ENCODE peak calls at places on chromosomes 16 and 17, in six cellular contexts. One of them, this sample, is unnamed.

GRCh38 chr16:24838554-24839266 is 7.1 kb upstream of the SLC5A11 start:
- DNase-seq in mammary epithelial cell: peak; percentile 30
- DNase-seq in endothelial cell of umbilical vein: peak; percentile 91
- DNase-seq in keratinocyte: no peak
- DNase-seq in neural progenitor cell: no peak
- DNase-seq in HCT116: no peak
- DNase-seq in this sample: peak; percentile 14

GRCh38 chr17:69684251-69684650 is 269.8 kb downstream of the MAP2K6 start:
- DNase-seq in keratinocyte: no peak
- DNase-seq in neural progenitor cell: no peak
- DNase-seq in mammary epithelial cell: no peak
- DNase-seq in endothelial cell of umbilical vein: no peak
- DNase-seq in HCT116: no peak
- DNase-seq in this sample: no peak

GRCh38 chr17:17987901-17988300 is 15.2 kb downstream of the DRC3 start:
- DNase-seq in keratinocyte: no peak
- DNase-seq in endothelial cell of umbilical vein: no peak
- DNase-seq in HCT116: no peak
- DNase-seq in mammary epithelial cell: no peak
- DNase-seq in neural progenitor cell: no peak
- DNase-seq in this sample: no peak

GRCh38 chr17:76155988-76156661 is 15.1 kb upstream of the FOXJ1 start:
- DNase-seq in HCT116: no peak
- DNase-seq in neural progenitor cell: no peak
- DNase-seq in endothelial cell of umbilical vein: no peak
- DNase-seq in mammary epithelial cell: no peak
- DNase-seq in keratinocyte: no peak
- DNase-seq in this sample: no peak

GRCh38 chr17:6940186-6940649 is 55.6 kb upstream of the ALOX12 start:
- DNase-seq in mammary epithelial cell: no peak
- DNase-seq in HCT116: no peak
- DNase-seq in neural progenitor cell: no peak
- DNase-seq in keratinocyte: no peak
- DNase-seq in endothelial cell of umbilical vein: no peak
- DNase-seq in this sample: peak; percentile 80

GRCh38 chr16:69775535-69775934 is 13.4 kb downstream of the WWP2 start:
- DNase-seq in endothelial cell of umbilical vein: no peak
- DNase-seq in mammary epithelial cell: no peak
- DNase-seq in neural progenitor cell: no peak
- DNase-seq in keratinocyte: no peak
- DNase-seq in HCT116: no peak
- DNase-seq in this sample: no peak

GRCh38 chr16:73253922-73254480 is 206.1 kb upstream of the ZFHX3 start:
- DNase-seq in endothelial cell of umbilical vein: no peak
- DNase-seq in mammary epithelial cell: no peak
- DNase-seq in keratinocyte: no peak
- DNase-seq in neural progenitor cell: no peak
- DNase-seq in HCT116: no peak
- DNase-seq in this sample: no peak

GRCh38 chr17:67435122-67435521 is 58.0 kb downstream of the PITPNC1 start:
- DNase-seq in neural progenitor cell: no peak
- DNase-seq in mammary epithelial cell: no peak
- DNase-seq in HCT116: no peak
- DNase-seq in keratinocyte: no peak
- DNase-seq in endothelial cell of umbilical vein: no peak
- DNase-seq in this sample: peak; percentile 40

GRCh38 chr16:11401161-11402050 is 56.1 kb downstream of the RMI2 start:
- DNase-seq in keratinocyte: no peak
- DNase-seq in mammary epithelial cell: peak; percentile 25
- DNase-seq in endothelial cell of umbilical vein: no peak
- DNase-seq in HCT116: no peak
- DNase-seq in neural progenitor cell: no peak
- DNase-seq in this sample: no peak

GRCh38 chr16:73172621-73173312 is 124.8 kb upstream of the ZFHX3 start:
- DNase-seq in HCT116: no peak
- DNase-seq in neural progenitor cell: peak; percentile 52
- DNase-seq in mammary epithelial cell: peak; percentile 42
- DNase-seq in endothelial cell of umbilical vein: peak; percentile 98
- DNase-seq in keratinocyte: no peak
- DNase-seq in this sample: peak; percentile 88

GRCh38 chr16:87464691-87465300 is 28.0 kb downstream of the ZCCHC14 start:
- DNase-seq in keratinocyte: no peak
- DNase-seq in HCT116: no peak
- DNase-seq in mammary epithelial cell: no peak
- DNase-seq in neural progenitor cell: no peak
- DNase-seq in endothelial cell of umbilical vein: no peak
- DNase-seq in this sample: no peak

GRCh38 chr17:63842173-63842539 is 329 bp downstream of the SMARCD2 start:
- DNase-seq in mammary epithelial cell: no peak
- DNase-seq in keratinocyte: no peak
- DNase-seq in HCT116: no peak
- DNase-seq in endothelial cell of umbilical vein: peak; percentile 44
- DNase-seq in neural progenitor cell: no peak
- DNase-seq in this sample: no peak

GRCh38 chr17:33291248-33292183 is 1.6 kb downstream of the ASIC2 start:
- DNase-seq in keratinocyte: no peak
- DNase-seq in HCT116: no peak
- DNase-seq in endothelial cell of umbilical vein: peak; percentile 22
- DNase-seq in neural progenitor cell: peak; percentile 77
- DNase-seq in mammary epithelial cell: peak; percentile 31
- DNase-seq in this sample: peak; percentile 81
- TF ChIP-seq EZH2 in keratinocyte: peak; percentile 76
- TF ChIP-seq EZH2 in HCT116: no peak
- TF ChIP-seq EZH2 in endothelial cell of umbilical vein: peak; percentile 85
- TF ChIP-seq EZH2 in neural progenitor cell: peak; percentile 66
- TF ChIP-seq EZH2 in mammary epithelial cell: no peak
- TF ChIP-seq EZH2 in this sample: no peak

GRCh38 chr17:46837521-46837920 is 13.9 kb upstream of the WNT9B start:
- DNase-seq in HCT116: no peak
- DNase-seq in keratinocyte: no peak
- DNase-seq in endothelial cell of umbilical vein: no peak
- DNase-seq in mammary epithelial cell: no peak
- DNase-seq in neural progenitor cell: no peak
- DNase-seq in this sample: no peak

GRCh38 chr17:46839211-46839610 is 12.2 kb upstream of the WNT9B start:
- DNase-seq in keratinocyte: no peak
- DNase-seq in endothelial cell of umbilical vein: no peak
- DNase-seq in mammary epithelial cell: no peak
- DNase-seq in HCT116: no peak
- DNase-seq in neural progenitor cell: no peak
- DNase-seq in this sample: no peak

GRCh38 chr17:46836500-46836899 is 14.9 kb upstream of the WNT9B start:
- DNase-seq in keratinocyte: no peak
- DNase-seq in mammary epithelial cell: no peak
- DNase-seq in neural progenitor cell: no peak
- DNase-seq in HCT116: no peak
- DNase-seq in endothelial cell of umbilical vein: no peak
- DNase-seq in this sample: no peak

GRCh38 chr17:46842835-46843234 is 8.5 kb upstream of the WNT9B start:
- DNase-seq in endothelial cell of umbilical vein: no peak
- DNase-seq in neural progenitor cell: no peak
- DNase-seq in keratinocyte: no peak
- DNase-seq in HCT116: peak; percentile 33
- DNase-seq in mammary epithelial cell: no peak
- DNase-seq in this sample: no peak

GRCh38 chr17:46841561-46842379 is 9.6 kb upstream of the WNT9B start:
- DNase-seq in endothelial cell of umbilical vein: no peak
- DNase-seq in HCT116: no peak
- DNase-seq in mammary epithelial cell: no peak
- DNase-seq in neural progenitor cell: peak; percentile 77
- DNase-seq in keratinocyte: no peak
- DNase-seq in this sample: peak; percentile 24
- TF ChIP-seq CTCF in endothelial cell of umbilical vein: peak; percentile 93
- TF ChIP-seq CTCF in HCT116: no peak
- TF ChIP-seq CTCF in mammary epithelial cell: peak; percentile 50
- TF ChIP-seq CTCF in neural progenitor cell: peak; percentile 90
- TF ChIP-seq CTCF in keratinocyte: no peak
- TF ChIP-seq CTCF in this sample: peak; percentile 63

GRCh38 chr17:74924250-74924948 is at the start of gene OTOP2:
- DNase-seq in keratinocyte: no peak
- DNase-seq in neural progenitor cell: peak; percentile 38
- DNase-seq in endothelial cell of umbilical vein: no peak
- DNase-seq in mammary epithelial cell: no peak
- DNase-seq in HCT116: no peak
- DNase-seq in this sample: no peak
- TF ChIP-seq EZH2 in keratinocyte: peak; percentile 98
- TF ChIP-seq EZH2 in neural progenitor cell: peak; percentile 80
- TF ChIP-seq EZH2 in endothelial cell of umbilical vein: peak; percentile 87
- TF ChIP-seq EZH2 in mammary epithelial cell: peak; percentile 40
- TF ChIP-seq EZH2 in HCT116: no peak
- TF ChIP-seq EZH2 in this sample: peak; percentile 96

GRCh38 chr16:30957456-30958163 is at the start of gene SETD1A:
- DNase-seq in endothelial cell of umbilical vein: peak; percentile 90
- DNase-seq in HCT116: peak; percentile 90
- DNase-seq in neural progenitor cell: peak; percentile 99
- DNase-seq in mammary epithelial cell: peak; percentile 93
- DNase-seq in keratinocyte: no peak
- DNase-seq in this sample: peak; percentile 98
- TF ChIP-seq CTCF in endothelial cell of umbilical vein: no peak
- TF ChIP-seq CTCF in HCT116: no peak
- TF ChIP-seq CTCF in neural progenitor cell: no peak
- TF ChIP-seq CTCF in mammary epithelial cell: no peak
- TF ChIP-seq CTCF in keratinocyte: no peak
- TF ChIP-seq CTCF in this sample: no peak

GRCh38 chr16:634051-634670 is 1.9 kb downstream of the METTL26 start:
- DNase-seq in keratinocyte: no peak
- DNase-seq in HCT116: no peak
- DNase-seq in neural progenitor cell: no peak
- DNase-seq in mammary epithelial cell: no peak
- DNase-seq in endothelial cell of umbilical vein: no peak
- DNase-seq in this sample: no peak
- TF ChIP-seq EZH2 in keratinocyte: no peak
- TF ChIP-seq EZH2 in HCT116: no peak
- TF ChIP-seq EZH2 in neural progenitor cell: no peak
- TF ChIP-seq EZH2 in mammary epithelial cell: no peak
- TF ChIP-seq EZH2 in endothelial cell of umbilical vein: no peak
- TF ChIP-seq EZH2 in this sample: no peak

DNA sequence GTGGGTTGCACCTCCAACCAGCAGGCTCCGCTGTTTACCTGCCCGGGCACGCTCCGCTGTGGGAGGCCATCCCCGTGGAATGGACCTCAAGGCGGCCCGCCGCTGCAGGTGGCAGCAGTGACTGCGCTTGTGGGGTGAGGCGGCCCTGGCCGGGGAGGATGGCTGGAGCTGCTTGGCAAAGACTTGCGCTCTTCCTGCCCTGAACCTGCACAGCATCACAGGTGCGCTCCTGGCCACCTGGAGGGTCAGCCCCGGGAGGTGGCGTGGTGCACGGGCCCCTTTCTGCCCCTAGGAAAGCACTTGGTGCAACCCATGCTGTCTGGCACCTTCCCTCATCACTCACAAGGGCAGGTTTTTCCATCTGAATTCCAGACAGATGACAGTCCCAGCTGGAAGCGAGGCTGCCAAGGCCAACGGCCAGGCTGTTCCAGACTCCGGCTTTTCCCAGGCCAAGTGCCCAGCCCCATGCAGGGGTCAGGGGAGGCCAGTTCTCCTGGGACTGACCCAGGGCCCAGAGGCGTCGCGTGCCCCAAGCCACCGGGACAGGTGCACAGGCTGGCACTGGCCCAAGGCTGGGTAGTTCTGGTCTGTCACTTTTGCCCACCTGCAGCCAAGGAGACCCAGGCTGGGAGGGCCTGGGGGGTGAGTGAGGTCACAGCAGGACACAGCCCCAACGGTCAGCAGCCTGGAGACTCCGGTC is 13.3 kb downstream of the UTS2R start:
- DNase-seq in keratinocyte: peak; percentile 42
- DNase-seq in endothelial cell of umbilical vein: no peak
- DNase-seq in neural progenitor cell: no peak
- DNase-seq in HCT116: no peak
- DNase-seq in mammary epithelial cell: peak; percentile 84
- DNase-seq in this sample: no peak
- TF ChIP-seq CTCF in keratinocyte: peak; percentile 53
- TF ChIP-seq CTCF in endothelial cell of umbilical vein: no peak
- TF ChIP-seq CTCF in neural progenitor cell: no peak
- TF ChIP-seq CTCF in HCT116: peak; percentile 45
- TF ChIP-seq CTCF in mammary epithelial cell: peak; percentile 15
- TF ChIP-seq CTCF in this sample: no peak

DNA sequence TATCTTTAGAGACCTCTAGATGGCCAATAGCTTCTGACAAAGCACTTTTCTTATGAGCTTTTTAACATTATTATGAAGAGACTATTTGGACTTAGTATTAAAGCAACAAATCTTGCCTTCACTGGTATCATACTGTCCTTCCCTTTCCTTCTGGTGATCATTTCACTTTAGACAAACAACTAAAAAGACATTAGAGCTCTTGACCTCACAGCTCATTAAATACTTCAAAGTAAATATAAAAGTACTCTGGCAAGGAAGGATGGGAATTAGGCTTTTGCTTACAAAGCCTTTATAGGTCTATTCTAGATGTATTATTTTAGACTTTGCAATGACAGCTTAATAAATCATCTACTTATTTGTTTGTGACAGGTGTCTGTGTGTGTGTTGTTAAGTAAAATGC is 11.1 kb downstream of the STXBP4 start:
- DNase-seq in mammary epithelial cell: no peak
- DNase-seq in HCT116: no peak
- DNase-seq in endothelial cell of umbilical vein: no peak
- DNase-seq in neural progenitor cell: no peak
- DNase-seq in keratinocyte: no peak
- DNase-seq in this sample: no peak
- TF ChIP-seq EZH2 in mammary epithelial cell: no peak
- TF ChIP-seq EZH2 in HCT116: no peak
- TF ChIP-seq EZH2 in endothelial cell of umbilical vein: no peak
- TF ChIP-seq EZH2 in neural progenitor cell: no peak
- TF ChIP-seq EZH2 in keratinocyte: no peak
- TF ChIP-seq EZH2 in this sample: no peak

This sample was measured in A673.